ENCODE peak calls at places on chromosome 20, in eight cellular contexts. S is RWPE1, R is SHP77, X is posterior cingulate gyrus, G is H9, P is HFFc6, U is NCI-H774, J is activated gamma-delta T cell treated with Interleukin-2 at 50 U/mL for 16 hours. W is an unnamed sample.

GRCh38 chr20:47466193-47466592 is 35.5 kb upstream of the NCOA3 start:
- DNase-seq in S (no peak), R (no peak), X (no peak), G (no peak), P (no peak), U (no peak), J (no peak), W (no peak)

GRCh38 chr20:41524980-41525613 is 93.1 kb downstream of the CHD6 start:
- DNase-seq in S (peak), R (peak), X (peak), G (no peak), P (peak), U (no peak), J (no peak), W (no peak)

GRCh38 chr20:11814276-11814675 is 103.4 kb upstream of the BTBD3 start:
- DNase-seq in S (peak), R (no peak), X (no peak), G (no peak), P (peak), U (no peak), J (no peak), W (no peak)

GRCh38 chr20:46435146-46435545 is 28.7 kb upstream of the ELMO2 start:
- DNase-seq in S (no peak), R (no peak), X (no peak), G (no peak), P (no peak), U (no peak), J (no peak), W (no peak)

GRCh38 chr20:62447143-62447869 is 20.0 kb upstream of the RBBP8NL start:
- DNase-seq in S (no peak), R (no peak), X (no peak), G (no peak), P (no peak), U (no peak), J (no peak), W (no peak)

GRCh38 chr20:5020760-5021159 is 19.4 kb upstream of the SLC23A2 start:
- DNase-seq in S (no peak), R (no peak), X (no peak), G (no peak), P (no peak), U (no peak), J (no peak), W (no peak)

GRCh38 chr20:64161595-64162238 is 2.5 kb upstream of the MYT1 start:
- DNase-seq in S (peak), R (no peak), X (no peak), G (peak), P (no peak), U (no peak), J (peak), W (no peak)

GRCh38 chr20:32957451-32957850 is 46.8 kb downstream of the SUN5 start:
- DNase-seq in S (no peak), R (no peak), X (no peak), G (no peak), P (no peak), U (no peak), J (no peak), W (no peak)